ENCODE peak calls at places on chromosomes 5 and 9, in four cellular contexts. E is GM12878, T is HepG2, K is K562. C is an unnamed sample.

GRCh38 chr9:87910821-87911220 is 6.9 kb upstream of the SPATA31C1 start:
- DNase-seq in E (no peak), T (no peak), K (no peak), C (no peak)

GRCh38 chr9:134488251-134488900 is 153.2 kb upstream of the COL5A1 start:
- DNase-seq in E (no peak), T (no peak), K (no peak), C (no peak)

GRCh38 chr9:3525088-3525835 is 539 bp downstream of the RFX3 start:
- DNase-seq in E (no peak), T (no peak), K (no peak), C (no peak)

GRCh38 chr9:75185585-75186170 is 97.4 kb downstream of the OSTF1 start:
- DNase-seq in E (no peak), T (peak), K (peak), C (peak)

GRCh38 chr5:54249210-54250028 is 61.0 kb downstream of the ARL15 start:
- DNase-seq in E (no peak), T (no peak), K (peak), C (no peak)

GRCh38 chr9:84862786-84863185 is 193.3 kb downstream of the NTRK2 start:
- DNase-seq in E (no peak), T (no peak), K (no peak), C (peak)

GRCh38 chr9:129761901-129762359 is 9.1 kb upstream of the PTGES start:
- DNase-seq in E (no peak), T (no peak), K (no peak), C (peak)

GRCh38 chr9:113508111-113508749 is 44.7 kb downstream of the RGS3 start:
- DNase-seq in E (no peak), T (peak), K (peak), C (peak)

GRCh38 chr9:73011346-73011745 is 58.5 kb upstream of the ALDH1A1 start:
- DNase-seq in E (no peak), T (no peak), K (no peak), C (no peak)

GRCh38 chr9:445033-445432 is 230.4 kb downstream of the DOCK8 start:
- DNase-seq in E (no peak), T (no peak), K (peak), C (peak)

GRCh38 chr5:135887881-135888614 is 7.6 kb downstream of the IL9 start:
- DNase-seq in E (no peak), T (peak), K (peak), C (peak)

GRCh38 chr9:35814106-35814840 is 569 bp downstream of the HINT2 start:
- DNase-seq in E (no peak), T (peak), K (peak), C (peak)

GRCh38 chr5:82359286-82359685 is 81.1 kb upstream of the RPS23 start:
- DNase-seq in E (no peak), T (no peak), K (no peak), C (no peak)

GRCh38 chr5:45695011-45695667 is 1.0 kb downstream of the HCN1 start:
- DNase-seq in E (no peak), T (no peak), K (no peak), C (no peak)

GRCh38 chr9:35842795-35843194 is 13.8 kb downstream of the TMEM8B start:
- DNase-seq in E (peak), T (no peak), K (no peak), C (no peak)

GRCh38 chr9:98185611-98186171 is 6.7 kb downstream of the CORO2A start:
- DNase-seq in E (no peak), T (no peak), K (no peak), C (no peak)

GRCh38 chr9:70398145-70398556 is 16.3 kb downstream of the KLF9 start:
- DNase-seq in E (peak), T (no peak), K (peak), C (no peak)

GRCh38 chr9:136545065-136545965 is 533 bp downstream of the NOTCH1 start:
- DNase-seq in E (no peak), T (no peak), K (peak), C (no peak)

GRCh38 chr5:15014809-15015208 is 143.2 kb upstream of the ANKH start:
- DNase-seq in E (no peak), T (peak), K (no peak), C (peak)

GRCh38 chr9:87007711-87008360 is 60.5 kb upstream of the GAS1 start:
- DNase-seq in E (no peak), T (no peak), K (no peak), C (no peak)

GRCh38 chr9:15485836-15486678 is 24.7 kb downstream of the PSIP1 start:
- DNase-seq in E (no peak), T (peak), K (peak), C (peak)

GRCh38 chr5:37900692-37901091 is 60.9 kb upstream of the GDNF start:
- DNase-seq in E (no peak), T (peak), K (peak), C (peak)

GRCh38 chr5:180668835-180669596 is 19.6 kb upstream of the FLT4 start:
- DNase-seq in E (no peak), T (peak), K (no peak), C (no peak)

GRCh38 chr5:162323471-162323870 is 255.9 kb downstream of the GABRG2 start:
- DNase-seq in E (no peak), T (no peak), K (no peak), C (no peak)

GRCh38 chr9:82605657-82606031 is 457.3 kb downstream of the RASEF start:
- DNase-seq in E (no peak), T (no peak), K (no peak), C (no peak)

GRCh38 chr9:87668722-87669121 is 57.2 kb upstream of the CTSL start:
- DNase-seq in E (no peak), T (no peak), K (no peak), C (no peak)

GRCh38 chr9:97307091-97307490 is 368 bp upstream of the CCDC180 start:
- DNase-seq in E (no peak), T (no peak), K (peak), C (no peak)

GRCh38 chr5:43019615-43020293 is 20.4 kb downstream of the ANXA2R start:
- DNase-seq in E (no peak), T (peak), K (no peak), C (peak)

GRCh38 chr9:93302586-93303257 is 118.8 kb downstream of the WNK2 start:
- DNase-seq in E (no peak), T (peak), K (peak), C (peak)

DNA sequence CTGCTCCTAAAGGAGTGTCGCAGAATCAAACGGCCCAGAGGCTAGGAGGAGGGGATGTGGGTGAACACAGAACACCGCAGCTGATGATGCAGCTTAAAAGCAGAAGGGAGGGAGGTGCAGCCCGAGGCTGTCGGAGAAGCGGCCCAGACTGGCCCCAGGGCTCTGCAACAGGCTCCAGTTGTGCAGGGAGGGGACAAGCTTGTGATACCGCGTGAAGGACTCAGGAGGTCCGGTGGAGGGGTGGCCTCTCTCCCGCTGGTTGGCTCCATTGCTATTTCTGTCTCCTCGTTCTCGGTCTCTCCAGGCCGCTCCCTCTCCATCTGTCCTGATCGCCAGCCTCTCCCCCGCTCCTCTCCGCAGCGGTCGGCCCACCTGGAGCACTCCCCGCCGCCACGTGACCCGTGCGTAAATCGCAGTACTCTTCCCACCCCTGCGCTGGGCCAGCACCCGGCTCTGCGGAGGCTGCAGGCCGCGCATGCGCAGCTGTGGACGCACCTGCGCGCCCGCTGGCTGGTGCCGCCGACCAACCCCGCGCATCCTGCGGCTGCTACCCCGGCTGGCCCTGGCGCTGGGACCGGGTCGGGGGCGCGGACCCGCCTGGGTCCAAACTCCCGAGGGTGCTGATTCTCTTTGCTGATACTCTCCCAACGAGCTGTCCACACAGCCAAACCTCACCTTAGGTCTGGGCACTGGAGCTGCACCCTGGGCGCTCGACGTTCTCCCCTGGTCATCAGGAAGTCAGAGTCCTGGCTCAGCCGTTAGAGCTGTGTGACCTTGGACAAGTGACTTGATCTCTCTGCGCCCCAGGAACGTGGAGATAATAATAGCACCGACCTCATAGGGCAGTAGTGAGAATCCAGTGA is 3.7 kb upstream of the STXBP1 start:
- DNase-seq in E (no peak), T (peak), K (peak), C (peak)
- TF ChIP-seq POLR2AphosphoS2 in E (no peak), T (no peak), K (no peak), C (no peak)

GRCh38 chr9:126440938-126441337 is 114.3 kb downstream of the MVB12B start:
- DNase-seq in E (no peak), T (no peak), K (no peak), C (no peak)
- TF ChIP-seq CEBPB in E (no peak), T (no peak), K (no peak), C (no peak)

GRCh38 chr9:124342946-124343485 is 72.2 kb downstream of the PSMB7 start:
- DNase-seq in E (no peak), T (no peak), K (no peak), C (peak)
- TF ChIP-seq POLR2AphosphoS2 in E (no peak), T (no peak), K (no peak), C (no peak)

GRCh38 chr5:179262126-179262920 is 82.9 kb downstream of the ADAMTS2 start:
- DNase-seq in E (no peak), T (no peak), K (no peak), C (no peak)

GRCh38 chr5:179260324-179261070 is 84.8 kb downstream of the ADAMTS2 start:
- DNase-seq in E (no peak), T (no peak), K (no peak), C (no peak)

GRCh38 chr5:179259731-179260323 is 85.4 kb downstream of the ADAMTS2 start:
- DNase-seq in E (no peak), T (no peak), K (no peak), C (no peak)

GRCh38 chr5:179263391-179264052 is 81.7 kb downstream of the ADAMTS2 start:
- DNase-seq in E (no peak), T (no peak), K (no peak), C (no peak)

GRCh38 chr5:179261301-179262125 is 83.7 kb downstream of the ADAMTS2 start:
- DNase-seq in E (no peak), T (peak), K (peak), C (no peak)
- TF ChIP-seq CEBPB in E (no peak), T (no peak), K (no peak), C (no peak)

GRCh38 chr9:109925810-109926209 is 145.8 kb downstream of the PALM2AKAP2 start:
- DNase-seq in E (no peak), T (no peak), K (no peak), C (no peak)

GRCh38 chr9:109923826-109924225 is 143.8 kb downstream of the PALM2AKAP2 start:
- DNase-seq in E (no peak), T (no peak), K (no peak), C (no peak)

GRCh38 chr9:109923371-109923770 is 143.4 kb downstream of the PALM2AKAP2 start:
- DNase-seq in E (no peak), T (no peak), K (no peak), C (no peak)

GRCh38 chr9:109922617-109923260 is 142.7 kb downstream of the PALM2AKAP2 start:
- DNase-seq in E (no peak), T (no peak), K (no peak), C (no peak)

GRCh38 chr9:109926321-109926959 is 146.4 kb downstream of the PALM2AKAP2 start:
- DNase-seq in E (no peak), T (no peak), K (no peak), C (no peak)
- TF ChIP-seq POLR2AphosphoS2 in E (no peak), T (no peak), K (no peak), C (no peak)